ENCODE peak calls at places on chromosomes 4 and X, in seven cellular contexts. One of them, this sample, is unnamed. For H3K4me1, the result is how much of the 10 kb centered on the place peaks cover.

GRCh38 chr4:59936566-59936965 is 1263.6 kb upstream of the ADGRL3 start:
- DNase-seq in GM23338: no peak
- DNase-seq in fibroblast of lung: no peak
- DNase-seq in breast epithelium: no peak
- DNase-seq in mammary epithelial cell: no peak
- DNase-seq in thoracic aorta: no peak
- DNase-seq in iPS DF 6.9: no peak
- DNase-seq in this sample: no peak

GRCh38 chr4:2300431-2300861 is 38.5 kb upstream of the MXD4 start:
- DNase-seq in breast epithelium: no peak
- DNase-seq in fibroblast of lung: no peak
- DNase-seq in thoracic aorta: no peak
- DNase-seq in GM23338: no peak
- DNase-seq in mammary epithelial cell: no peak
- DNase-seq in iPS DF 6.9: no peak
- DNase-seq in this sample: no peak

GRCh38 chrX:153622661-153623309 is 23.8 kb upstream of the CCNQ start:
- DNase-seq in iPS DF 6.9: no peak
- DNase-seq in fibroblast of lung: no peak
- DNase-seq in mammary epithelial cell: no peak
- DNase-seq in thoracic aorta: no peak
- DNase-seq in breast epithelium: no peak
- DNase-seq in GM23338: no peak
- DNase-seq in this sample: no peak

GRCh38 chrX:30015440-30015839 is 199.9 kb upstream of the MAGEB2 start:
- DNase-seq in thoracic aorta: no peak
- DNase-seq in mammary epithelial cell: no peak
- DNase-seq in breast epithelium: no peak
- DNase-seq in fibroblast of lung: no peak
- DNase-seq in iPS DF 6.9: no peak
- DNase-seq in GM23338: no peak
- DNase-seq in this sample: no peak

GRCh38 chrX:103878466-103879151 is 46.6 kb upstream of the RAB9B start:
- DNase-seq in mammary epithelial cell: peak
- DNase-seq in breast epithelium: no peak
- DNase-seq in fibroblast of lung: peak
- DNase-seq in GM23338: peak
- DNase-seq in iPS DF 6.9: no peak
- DNase-seq in thoracic aorta: no peak
- DNase-seq in this sample: no peak

GRCh38 chr4:20544645-20545044 is 155.6 kb upstream of the PACRGL start:
- DNase-seq in iPS DF 6.9: no peak
- DNase-seq in breast epithelium: no peak
- DNase-seq in mammary epithelial cell: peak
- DNase-seq in GM23338: peak
- DNase-seq in fibroblast of lung: peak
- DNase-seq in thoracic aorta: no peak
- DNase-seq in this sample: no peak

GRCh38 chr4:163492951-163493504 is 1.5 kb upstream of the TMA16 start:
- DNase-seq in iPS DF 6.9: no peak
- DNase-seq in mammary epithelial cell: no peak
- DNase-seq in GM23338: peak
- DNase-seq in thoracic aorta: no peak
- DNase-seq in breast epithelium: no peak
- DNase-seq in fibroblast of lung: no peak
- DNase-seq in this sample: no peak

GRCh38 chr4:8912089-8912455 is 40.4 kb upstream of the HMX1 start:
- DNase-seq in fibroblast of lung: no peak
- DNase-seq in GM23338: no peak
- DNase-seq in breast epithelium: no peak
- DNase-seq in iPS DF 6.9: no peak
- DNase-seq in thoracic aorta: no peak
- DNase-seq in mammary epithelial cell: no peak
- DNase-seq in this sample: no peak

GRCh38 chr4:40140206-40140605 is 56.6 kb upstream of the RHOH start:
- DNase-seq in thoracic aorta: no peak
- DNase-seq in GM23338: no peak
- DNase-seq in mammary epithelial cell: no peak
- DNase-seq in breast epithelium: no peak
- DNase-seq in iPS DF 6.9: no peak
- DNase-seq in fibroblast of lung: no peak
- DNase-seq in this sample: no peak

GRCh38 chr4:92447265-92447905 is 143.6 kb downstream of the GRID2 start:
- DNase-seq in mammary epithelial cell: no peak
- DNase-seq in thoracic aorta: no peak
- DNase-seq in GM23338: no peak
- DNase-seq in breast epithelium: no peak
- DNase-seq in iPS DF 6.9: no peak
- DNase-seq in fibroblast of lung: peak
- DNase-seq in this sample: no peak

GRCh38 chrX:40088299-40088625 is 9.5 kb downstream of the BCOR start:
- DNase-seq in GM23338: peak
- DNase-seq in fibroblast of lung: no peak
- DNase-seq in iPS DF 6.9: no peak
- DNase-seq in thoracic aorta: no peak
- DNase-seq in breast epithelium: no peak
- DNase-seq in mammary epithelial cell: no peak
- DNase-seq in this sample: no peak

GRCh38 chrX:48468247-48468671 is 1.8 kb downstream of the SLC38A5 start:
- DNase-seq in breast epithelium: no peak
- DNase-seq in GM23338: peak
- DNase-seq in thoracic aorta: no peak
- DNase-seq in mammary epithelial cell: no peak
- DNase-seq in fibroblast of lung: no peak
- DNase-seq in iPS DF 6.9: no peak
- DNase-seq in this sample: peak

GRCh38 chr4:118732591-118733330 is 47.6 kb downstream of the METTL14 start:
- DNase-seq in GM23338: no peak
- DNase-seq in iPS DF 6.9: no peak
- DNase-seq in fibroblast of lung: peak
- DNase-seq in breast epithelium: no peak
- DNase-seq in thoracic aorta: no peak
- DNase-seq in mammary epithelial cell: peak
- DNase-seq in this sample: no peak

GRCh38 chrX:18252644-18253359 is 32.1 kb upstream of the BEND2 start:
- DNase-seq in thoracic aorta: no peak
- DNase-seq in mammary epithelial cell: no peak
- DNase-seq in iPS DF 6.9: no peak
- DNase-seq in breast epithelium: no peak
- DNase-seq in fibroblast of lung: peak
- DNase-seq in GM23338: peak
- DNase-seq in this sample: no peak

GRCh38 chrX:154417157-154417556 is 5.8 kb downstream of the TAFAZZIN start:
- DNase-seq in mammary epithelial cell: no peak
- DNase-seq in fibroblast of lung: no peak
- DNase-seq in iPS DF 6.9: no peak
- DNase-seq in breast epithelium: no peak
- DNase-seq in thoracic aorta: no peak
- DNase-seq in GM23338: no peak
- DNase-seq in this sample: no peak

GRCh38 chr4:78481180-78481579 is 70.4 kb upstream of the ANXA3 start:
- DNase-seq in fibroblast of lung: peak
- DNase-seq in iPS DF 6.9: no peak
- DNase-seq in mammary epithelial cell: peak
- DNase-seq in breast epithelium: no peak
- DNase-seq in GM23338: no peak
- DNase-seq in thoracic aorta: no peak
- DNase-seq in this sample: no peak

GRCh38 chrX:153744210-153745066 is 19.6 kb upstream of the PLXNB3 start:
- DNase-seq in fibroblast of lung: no peak
- DNase-seq in GM23338: peak
- DNase-seq in mammary epithelial cell: no peak
- DNase-seq in breast epithelium: no peak
- DNase-seq in thoracic aorta: no peak
- DNase-seq in iPS DF 6.9: no peak
- DNase-seq in this sample: no peak

GRCh38 chrX:107773906-107774435 is 1.6 kb downstream of the TSC22D3 start:
- DNase-seq in fibroblast of lung: no peak
- DNase-seq in thoracic aorta: no peak
- DNase-seq in breast epithelium: no peak
- DNase-seq in GM23338: no peak
- DNase-seq in mammary epithelial cell: no peak
- DNase-seq in iPS DF 6.9: no peak
- DNase-seq in this sample: no peak

DNA sequence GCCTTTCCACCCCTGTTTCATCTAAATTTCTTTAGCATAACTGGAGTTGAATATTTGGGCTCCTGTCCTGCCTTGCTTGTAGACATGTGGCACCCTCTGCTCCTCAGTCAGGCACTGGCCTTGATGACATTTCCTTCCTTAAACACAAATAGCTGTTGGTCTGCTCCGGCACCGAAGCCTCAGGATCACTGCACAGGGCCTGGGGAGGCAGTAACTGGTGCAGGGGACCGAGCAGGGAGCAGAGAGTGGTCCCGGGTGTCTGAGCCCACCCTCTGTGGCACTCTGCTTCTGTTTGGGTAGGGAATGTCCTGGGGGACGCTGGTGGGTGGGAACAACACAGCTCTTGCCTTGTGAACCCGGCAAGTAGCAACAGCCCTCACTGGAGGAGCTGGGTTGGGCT is 13.6 kb downstream of the RGS12 start:
- DNase-seq in iPS DF 6.9: no peak
- DNase-seq in breast epithelium: peak
- DNase-seq in fibroblast of lung: no peak
- DNase-seq in thoracic aorta: no peak
- DNase-seq in mammary epithelial cell: no peak
- DNase-seq in GM23338: no peak
- DNase-seq in this sample: no peak
- H3K4me1 ChIP-seq in iPS DF 6.9: under half
- H3K4me1 ChIP-seq in breast epithelium: under half
- H3K4me1 ChIP-seq in fibroblast of lung: under half
- H3K4me1 ChIP-seq in thoracic aorta: under half
- H3K4me1 ChIP-seq in mammary epithelial cell: under half
- H3K4me1 ChIP-seq in GM23338: under half
- H3K4me1 ChIP-seq in this sample: under half

GRCh38 chrX:12950851-12951589 is 23.9 kb upstream of the TMSB4X start:
- DNase-seq in iPS DF 6.9: no peak
- DNase-seq in fibroblast of lung: no peak
- DNase-seq in mammary epithelial cell: no peak
- DNase-seq in breast epithelium: no peak
- DNase-seq in thoracic aorta: no peak
- DNase-seq in GM23338: peak
- DNase-seq in this sample: peak
- H3K4me1 ChIP-seq in iPS DF 6.9: under half
- H3K4me1 ChIP-seq in fibroblast of lung: under half
- H3K4me1 ChIP-seq in mammary epithelial cell: under half
- H3K4me1 ChIP-seq in breast epithelium: under half
- H3K4me1 ChIP-seq in thoracic aorta: under half
- H3K4me1 ChIP-seq in GM23338: under half
- H3K4me1 ChIP-seq in this sample: half or more

GRCh38 chr4:173934201-173934600 is 349.3 kb downstream of the FBXO8 start:
- DNase-seq in iPS DF 6.9: no peak
- DNase-seq in thoracic aorta: no peak
- DNase-seq in fibroblast of lung: no peak
- DNase-seq in GM23338: no peak
- DNase-seq in mammary epithelial cell: no peak
- DNase-seq in breast epithelium: no peak
- DNase-seq in this sample: no peak

GRCh38 chr4:173929921-173930320 is 353.5 kb downstream of the FBXO8 start:
- DNase-seq in GM23338: no peak
- DNase-seq in fibroblast of lung: no peak
- DNase-seq in mammary epithelial cell: no peak
- DNase-seq in breast epithelium: no peak
- DNase-seq in iPS DF 6.9: no peak
- DNase-seq in thoracic aorta: no peak
- DNase-seq in this sample: no peak

GRCh38 chr4:173932701-173933100 is 350.8 kb downstream of the FBXO8 start:
- DNase-seq in mammary epithelial cell: no peak
- DNase-seq in thoracic aorta: no peak
- DNase-seq in fibroblast of lung: no peak
- DNase-seq in GM23338: no peak
- DNase-seq in iPS DF 6.9: no peak
- DNase-seq in breast epithelium: no peak
- DNase-seq in this sample: no peak

GRCh38 chr4:173934933-173935620 is 348.4 kb downstream of the FBXO8 start:
- DNase-seq in mammary epithelial cell: no peak
- DNase-seq in thoracic aorta: no peak
- DNase-seq in iPS DF 6.9: no peak
- DNase-seq in fibroblast of lung: no peak
- DNase-seq in GM23338: no peak
- DNase-seq in breast epithelium: no peak
- DNase-seq in this sample: no peak

DNA sequence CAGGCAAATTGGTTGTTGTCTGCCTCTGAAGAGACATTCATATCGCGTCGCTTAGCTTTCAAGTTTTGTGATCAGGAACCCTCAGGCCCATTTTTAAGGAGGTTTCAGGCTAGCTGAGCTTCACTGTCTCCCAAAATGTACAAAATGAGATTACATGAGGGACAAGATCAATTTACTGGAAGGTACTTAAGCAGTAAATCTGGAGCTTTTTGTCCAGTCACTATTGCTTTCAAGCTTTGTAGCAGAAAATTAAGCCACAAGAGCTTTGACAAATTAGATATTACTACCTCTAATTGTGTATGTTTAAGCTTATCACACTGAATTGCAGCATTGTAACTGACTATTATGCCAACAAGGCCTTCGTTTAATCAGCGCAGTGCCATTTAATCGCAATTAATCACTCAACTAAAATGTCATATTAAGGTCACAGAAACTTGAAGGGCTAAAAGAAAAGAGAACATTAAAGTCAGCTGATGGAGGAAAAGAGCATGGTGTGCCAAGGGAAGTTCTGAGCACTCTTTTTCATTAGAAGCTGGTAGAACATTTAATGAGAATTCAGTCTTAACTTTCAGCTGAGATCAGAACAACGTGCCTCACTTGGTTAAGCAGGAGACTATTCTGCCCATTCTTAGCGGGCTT is 353.0 kb downstream of the FBXO8 start:
- DNase-seq in thoracic aorta: no peak
- DNase-seq in breast epithelium: no peak
- DNase-seq in GM23338: no peak
- DNase-seq in mammary epithelial cell: no peak
- DNase-seq in fibroblast of lung: no peak
- DNase-seq in iPS DF 6.9: no peak
- DNase-seq in this sample: no peak
- H3K4me1 ChIP-seq in thoracic aorta: under half
- H3K4me1 ChIP-seq in breast epithelium: under half
- H3K4me1 ChIP-seq in GM23338: under half
- H3K4me1 ChIP-seq in mammary epithelial cell: under half
- H3K4me1 ChIP-seq in fibroblast of lung: under half
- H3K4me1 ChIP-seq in iPS DF 6.9: under half
- H3K4me1 ChIP-seq in this sample: under half

DNA sequence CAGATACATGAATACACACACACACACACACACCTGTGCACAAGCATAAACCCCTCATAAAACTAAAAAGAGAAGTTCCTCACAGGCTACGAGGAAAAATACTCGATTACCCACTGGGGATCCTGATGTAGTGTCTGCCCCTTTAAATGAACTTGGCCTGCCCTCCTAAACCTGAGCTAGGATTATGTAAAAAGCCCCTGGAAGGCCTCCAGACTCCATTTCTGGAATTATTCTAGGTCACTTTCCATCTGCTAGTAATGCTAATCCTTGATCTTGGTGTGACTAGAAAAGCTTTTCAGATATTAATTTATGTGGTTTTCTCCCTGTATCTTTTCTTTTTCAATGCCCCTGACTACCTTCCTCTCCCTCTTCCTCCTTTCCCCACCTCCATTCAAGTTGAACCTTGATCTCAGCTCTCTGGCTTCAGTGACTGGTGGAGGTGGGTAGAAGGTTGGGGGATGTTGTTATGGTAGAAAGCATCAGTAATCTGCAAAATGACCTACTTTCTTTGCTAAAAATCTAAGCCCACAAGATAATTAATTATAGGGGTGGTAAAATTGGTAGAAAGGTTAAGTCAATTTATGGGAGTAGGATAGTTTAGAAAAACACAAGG is 25.5 kb upstream of the ZNF330 start:
- DNase-seq in fibroblast of lung: no peak
- DNase-seq in iPS DF 6.9: no peak
- DNase-seq in thoracic aorta: no peak
- DNase-seq in breast epithelium: no peak
- DNase-seq in GM23338: no peak
- DNase-seq in mammary epithelial cell: no peak
- DNase-seq in this sample: no peak
- H3K4me1 ChIP-seq in fibroblast of lung: under half
- H3K4me1 ChIP-seq in iPS DF 6.9: under half
- H3K4me1 ChIP-seq in thoracic aorta: under half
- H3K4me1 ChIP-seq in breast epithelium: under half
- H3K4me1 ChIP-seq in GM23338: under half
- H3K4me1 ChIP-seq in mammary epithelial cell: under half
- H3K4me1 ChIP-seq in this sample: under half